ENCODE peak calls at places on chromosomes 3 and 15, in five cellular contexts. P is OCI-LY7, X is AG09309, I is gastrocnemius medialis, B is GM04504. A is an unnamed sample.

GRCh38 chr3:47542614-47543173 is 29.2 kb upstream of the ELP6 start:
- DNase-seq in X (no peak), B (no peak), P (no peak), I (no peak), A (no peak)

GRCh38 chr3:174229916-174230315 is 629.2 kb upstream of the NAALADL2 start:
- DNase-seq in P (no peak), X (no peak), B (no peak), I (no peak), A (no peak)

GRCh38 chr3:32202496-32202895 is 36.0 kb upstream of the CMTM8 start:
- DNase-seq in B (no peak), P (no peak), X (no peak), I (no peak), A (no peak)

GRCh38 chr3:159189994-159190669 is 388.3 kb downstream of the MFSD1 start:
- DNase-seq in P (no peak), B (peak; percentile 59), X (peak; percentile 69), I (no peak), A (no peak)

GRCh38 chr3:155853214-155854146 is 747 bp downstream of the SLC33A1 start:
- DNase-seq in I (peak; percentile 3), B (no peak), X (no peak), P (peak; percentile 43), A (no peak)

GRCh38 chr15:47331796-47332480 is 385.4 kb upstream of the SEMA6D start:
- DNase-seq in I (peak; percentile 2), P (no peak), X (no peak), B (no peak), A (no peak)

GRCh38 chr3:20225769-20226168 is 39.8 kb upstream of the SGO1 start:
- DNase-seq in I (no peak), P (peak; percentile 10), X (no peak), B (peak; percentile 1), A (peak; percentile 1)

GRCh38 chr3:132659000-132659369 is 624 bp downstream of the ACAD11 start:
- DNase-seq in B (no peak), X (no peak), I (no peak), P (no peak), A (no peak)

GRCh38 chr3:126300761-126301481 is 56.3 kb downstream of the KLF15 start:
- DNase-seq in I (no peak), B (no peak), P (no peak), X (no peak), A (no peak)

GRCh38 chr15:79978694-79979519 is 7.9 kb upstream of the BCL2A1 start:
- DNase-seq in X (peak; percentile 61), B (peak; percentile 58), I (no peak), P (peak; percentile 36), A (no peak)

GRCh38 chr3:61806810-61807209 is 245.4 kb downstream of the PTPRG start:
- DNase-seq in X (no peak), B (no peak), I (no peak), P (no peak), A (no peak)

GRCh38 chr15:39204031-39204430 is 376.8 kb upstream of the THBS1 start:
- DNase-seq in P (no peak), B (no peak), I (no peak), X (peak; percentile 49), A (no peak)

GRCh38 chr15:33975023-33975565 is 6.8 kb downstream of the CHRM5 start:
- DNase-seq in I (no peak), B (no peak), X (no peak), P (peak; percentile 1), A (no peak)

GRCh38 chr15:64697911-64698369 is 77.4 kb downstream of the RBPMS2 start:
- DNase-seq in P (no peak), X (no peak), I (no peak), B (no peak), A (no peak)

GRCh38 chr3:152127058-152127457 is 141.7 kb upstream of the MBNL1 start:
- DNase-seq in X (no peak), B (no peak), P (no peak), I (no peak), A (no peak)

GRCh38 chr3:79598594-79598993 is 169.2 kb downstream of the ROBO1 start:
- DNase-seq in P (no peak), B (no peak), X (no peak), I (no peak), A (no peak)

GRCh38 chr15:77808077-77808476 is 175.4 kb upstream of the LINGO1 start:
- DNase-seq in P (no peak), B (no peak), I (no peak), X (no peak), A (no peak)

GRCh38 chr3:100761211-100761921 is 52.1 kb downstream of the TFG start:
- DNase-seq in B (no peak), I (no peak), P (peak; percentile 35), X (no peak), A (no peak)

GRCh38 chr15:74315626-74316025 is 51.8 kb downstream of the CYP11A1 start:
- DNase-seq in I (no peak), P (peak; percentile 53), B (no peak), X (no peak), A (no peak)

GRCh38 chr3:151838574-151839312 is 24.8 kb downstream of the AADAC start:
- DNase-seq in I (no peak), B (peak; percentile 46), X (peak; percentile 59), P (peak; percentile 65), A (peak; percentile 33)

GRCh38 chr3:155766206-155766605 is 21.3 kb upstream of the PLCH1 start:
- DNase-seq in P (no peak), B (no peak), X (no peak), I (no peak), A (no peak)

GRCh38 chr3:43884581-43884980 is 193.8 kb downstream of the ABHD5 start:
- DNase-seq in X (no peak), P (no peak), I (no peak), B (no peak), A (no peak)

GRCh38 chr3:107987036-107987557 is 103.7 kb downstream of the CD47 start:
- DNase-seq in B (peak; percentile 97), P (no peak), I (peak; percentile 45), X (peak; percentile 92), A (peak; percentile 74)

GRCh38 chr15:49313650-49314049 is 109.4 kb upstream of the FGF7 start:
- DNase-seq in P (no peak), I (no peak), B (peak; percentile 61), X (peak; percentile 67), A (no peak)

GRCh38 chr3:196339493-196340254 is 1.5 kb upstream of the TM4SF19 start:
- DNase-seq in P (no peak), B (peak; percentile 35), X (no peak), I (no peak), A (no peak)

GRCh38 chr3:129305592-129306091 is 27.0 kb downstream of the HMCES start:
- DNase-seq in B (no peak), I (peak; percentile 48), P (no peak), X (peak; percentile 57), A (no peak)

GRCh38 chr3:195133462-195133861 is 137.5 kb downstream of the XXYLT1 start:
- DNase-seq in P (no peak), B (peak; percentile 93), I (no peak), X (peak; percentile 28), A (no peak)

GRCh38 chr3:42705962-42706585 is 3.5 kb upstream of the HHATL start:
- DNase-seq in P (no peak), I (no peak), B (no peak), X (no peak), A (no peak)

A was measured in Panc1.